ENCODE peak calls at places on chromosome 5, in four cellular contexts. E is activated CD4-positive, alpha-beta T cell treated with anti-CD3 and anti-CD28 coated beads for 24 hours; H is astrocyte of the spinal cord; B is NCI-H2107. V is an unnamed sample.

GRCh38 chr5:61618577-61618976 is 286.5 kb downstream of the ZSWIM6 start:
- DNase-seq in E (no peak), H (no peak), B (no peak), V (no peak)

GRCh38 chr5:158911693-158912363 is 187.9 kb downstream of the EBF1 start:
- DNase-seq in E (no peak), H (no peak), B (no peak), V (no peak)

GRCh38 chr5:124740055-124740454 is 6.4 kb downstream of the ZNF608 start:
- DNase-seq in E (no peak), H (no peak), B (no peak), V (no peak)

GRCh38 chr5:149186506-149186905 is 45.2 kb downstream of the ABLIM3 start:
- DNase-seq in E (no peak), H (no peak), B (no peak), V (no peak)

GRCh38 chr5:10018670-10019069 is 231.0 kb downstream of the ATPSCKMT start:
- DNase-seq in E (no peak), H (peak), B (no peak), V (no peak)

GRCh38 chr5:143174714-143175398 is 228.6 kb downstream of the NR3C1 start:
- DNase-seq in E (no peak), H (peak), B (no peak), V (no peak)

GRCh38 chr5:69042500-69042899 is 51.3 kb upstream of the SLC30A5 start:
- DNase-seq in E (no peak), H (no peak), B (no peak), V (no peak)

GRCh38 chr5:122458278-122458872 is 146.3 kb downstream of the SNCAIP start:
- DNase-seq in E (no peak), H (no peak), B (no peak), V (peak)

GRCh38 chr5:42840279-42840678 is 28.6 kb upstream of the SELENOP start:
- DNase-seq in E (no peak), H (peak), B (no peak), V (no peak)

GRCh38 chr5:167440846-167441245 is 850.6 kb upstream of the WWC1 start:
- DNase-seq in E (no peak), H (no peak), B (no peak), V (no peak)

GRCh38 chr5:155794801-155795200 is 532.2 kb upstream of the SGCD start:
- DNase-seq in E (no peak), H (peak), B (no peak), V (no peak)

GRCh38 chr5:43066231-43066798 is 26.2 kb upstream of the ANXA2R start:
- DNase-seq in E (peak), H (peak), B (peak), V (peak)

GRCh38 chr5:55218966-55219365 is 8.1 kb downstream of the MCIDAS start:
- DNase-seq in E (no peak), H (no peak), B (peak), V (peak)

GRCh38 chr5:137283801-137284200 is 215.3 kb downstream of the SPOCK1 start:
- DNase-seq in E (no peak), H (no peak), B (no peak), V (no peak)

GRCh38 chr5:2756211-2756746 is 4.8 kb upstream of the IRX2 start:
- DNase-seq in E (no peak), H (peak), B (no peak), V (no peak)

GRCh38 chr5:14171621-14172020 is 28.5 kb downstream of the TRIO start:
- DNase-seq in E (no peak), H (no peak), B (no peak), V (no peak)

GRCh38 chr5:54087436-54087835 is 222.9 kb downstream of the ARL15 start:
- DNase-seq in E (no peak), H (peak), B (no peak), V (no peak)

GRCh38 chr5:173868096-173868879 is 19.9 kb upstream of the CPEB4 start:
- DNase-seq in E (no peak), H (peak), B (no peak), V (no peak)

GRCh38 chr5:27020965-27021364 is 17.4 kb downstream of the CDH9 start:
- DNase-seq in E (no peak), H (peak), B (no peak), V (no peak)

GRCh38 chr5:98425626-98426025 is 347.8 kb upstream of the RGMB start:
- DNase-seq in E (no peak), H (no peak), B (no peak), V (no peak)

GRCh38 chr5:172958268-172959046 is 767 bp upstream of the RPL26L1 start:
- DNase-seq in E (peak), H (peak), B (no peak), V (no peak)

GRCh38 chr5:67983251-67983941 is 232.2 kb upstream of the PIK3R1 start:
- DNase-seq in E (no peak), H (peak), B (no peak), V (no peak)

GRCh38 chr5:67976812-67977455 is 238.6 kb upstream of the PIK3R1 start:
- DNase-seq in E (no peak), H (no peak), B (no peak), V (no peak)

GRCh38 chr5:133051117-133051546 is 681 bp upstream of the HSPA4 start:
- DNase-seq in E (no peak), H (no peak), B (no peak), V (no peak)

GRCh38 chr5:95784514-95785302 is 37.8 kb downstream of the GLRX start:
- DNase-seq in E (no peak), H (no peak), B (no peak), V (no peak)

GRCh38 chr5:38536968-38537367 is 19.5 kb downstream of the LIFR start:
- DNase-seq in E (no peak), H (no peak), B (no peak), V (no peak)

GRCh38 chr5:6522337-6522736 is 73.7 kb downstream of the UBE2QL1 start:
- DNase-seq in E (no peak), H (no peak), B (no peak), V (no peak)

GRCh38 chr5:109567374-109568044 is 122.2 kb upstream of the MAN2A1 start:
- DNase-seq in E (no peak), H (peak), B (no peak), V (no peak)

GRCh38 chr5:53416144-53416730 is 64.2 kb upstream of the FST start:
- DNase-seq in E (no peak), H (no peak), B (no peak), V (no peak)

V was measured in NCI-H510A.